ENCODE peak calls at places on chromosomes 7 and 10, in five cellular contexts. One of them, this sample, is unnamed.

GRCh38 chr7:126791306-126791705 is 461.4 kb downstream of the GRM8 start:
- DNase-seq in mesenchymal stem cell: no peak
- DNase-seq in neuronal stem cell: no peak
- DNase-seq in H9: no peak
- DNase-seq in H1: no peak
- DNase-seq in this sample: no peak

GRCh38 chr7:140035400-140036223 is 27.1 kb downstream of the PARP12 start:
- DNase-seq in mesenchymal stem cell: peak; percentile 34
- DNase-seq in neuronal stem cell: no peak
- DNase-seq in H9: no peak
- DNase-seq in H1: no peak
- DNase-seq in this sample: no peak

GRCh38 chr10:60911216-60911615 is 32.8 kb downstream of the RHOBTB1 start:
- DNase-seq in mesenchymal stem cell: no peak
- DNase-seq in neuronal stem cell: no peak
- DNase-seq in H9: no peak
- DNase-seq in H1: no peak
- DNase-seq in this sample: no peak

GRCh38 chr7:94471604-94472003 is 38.0 kb upstream of the CASD1 start:
- DNase-seq in mesenchymal stem cell: no peak
- DNase-seq in neuronal stem cell: no peak
- DNase-seq in H9: no peak
- DNase-seq in H1: no peak
- DNase-seq in this sample: no peak

GRCh38 chr10:110802551-110803238 is 69.0 kb upstream of the PDCD4 start:
- DNase-seq in mesenchymal stem cell: peak; percentile 85
- DNase-seq in neuronal stem cell: no peak
- DNase-seq in H9: no peak
- DNase-seq in H1: no peak
- DNase-seq in this sample: no peak

GRCh38 chr7:82362129-82362528 is 81.4 kb downstream of the CACNA2D1 start:
- DNase-seq in mesenchymal stem cell: no peak
- DNase-seq in neuronal stem cell: no peak
- DNase-seq in H9: no peak
- DNase-seq in H1: no peak
- DNase-seq in this sample: no peak

GRCh38 chr10:18793951-18794350 is 134.7 kb downstream of the ARL5B start:
- DNase-seq in mesenchymal stem cell: no peak
- DNase-seq in neuronal stem cell: no peak
- DNase-seq in H9: no peak
- DNase-seq in H1: no peak
- DNase-seq in this sample: no peak

GRCh38 chr7:127666602-127667001 is 14.6 kb downstream of the SND1 start:
- DNase-seq in mesenchymal stem cell: no peak
- DNase-seq in neuronal stem cell: no peak
- DNase-seq in H9: no peak
- DNase-seq in H1: no peak
- DNase-seq in this sample: no peak

GRCh38 chr10:84447701-84448400 is 119.5 kb downstream of the CCSER2 start:
- DNase-seq in mesenchymal stem cell: no peak
- DNase-seq in neuronal stem cell: no peak
- DNase-seq in H9: peak; percentile 33
- DNase-seq in H1: no peak
- DNase-seq in this sample: no peak

GRCh38 chr7:44646921-44647636 is 40.7 kb downstream of the OGDH start:
- DNase-seq in mesenchymal stem cell: peak; percentile 16
- DNase-seq in neuronal stem cell: no peak
- DNase-seq in H9: no peak
- DNase-seq in H1: no peak
- DNase-seq in this sample: no peak

GRCh38 chr10:572066-572465 is 117.4 kb downstream of the DIP2C start:
- DNase-seq in mesenchymal stem cell: no peak
- DNase-seq in neuronal stem cell: no peak
- DNase-seq in H9: no peak
- DNase-seq in H1: no peak
- DNase-seq in this sample: no peak

GRCh38 chr7:40595129-40595528 is 460.3 kb downstream of the SUGCT start:
- DNase-seq in mesenchymal stem cell: no peak
- DNase-seq in neuronal stem cell: no peak
- DNase-seq in H9: no peak
- DNase-seq in H1: no peak
- DNase-seq in this sample: no peak

GRCh38 chr10:102634696-102635095 is 9.6 kb upstream of the TRIM8 start:
- DNase-seq in mesenchymal stem cell: no peak
- DNase-seq in neuronal stem cell: no peak
- DNase-seq in H9: no peak
- DNase-seq in H1: no peak
- DNase-seq in this sample: peak; percentile 40

GRCh38 chr10:102632394-102633062 is 11.8 kb upstream of the TRIM8 start:
- DNase-seq in mesenchymal stem cell: peak; percentile 72
- DNase-seq in neuronal stem cell: no peak
- DNase-seq in H9: no peak
- DNase-seq in H1: no peak
- DNase-seq in this sample: no peak

GRCh38 chr10:102633848-102634247 is 10.4 kb upstream of the TRIM8 start:
- DNase-seq in mesenchymal stem cell: no peak
- DNase-seq in neuronal stem cell: no peak
- DNase-seq in H9: no peak
- DNase-seq in H1: no peak
- DNase-seq in this sample: no peak

GRCh38 chr10:102631525-102632393 is 12.5 kb upstream of the TRIM8 start:
- DNase-seq in mesenchymal stem cell: no peak
- DNase-seq in neuronal stem cell: no peak
- DNase-seq in H9: no peak
- DNase-seq in H1: no peak
- DNase-seq in this sample: peak; percentile 41

DNA sequence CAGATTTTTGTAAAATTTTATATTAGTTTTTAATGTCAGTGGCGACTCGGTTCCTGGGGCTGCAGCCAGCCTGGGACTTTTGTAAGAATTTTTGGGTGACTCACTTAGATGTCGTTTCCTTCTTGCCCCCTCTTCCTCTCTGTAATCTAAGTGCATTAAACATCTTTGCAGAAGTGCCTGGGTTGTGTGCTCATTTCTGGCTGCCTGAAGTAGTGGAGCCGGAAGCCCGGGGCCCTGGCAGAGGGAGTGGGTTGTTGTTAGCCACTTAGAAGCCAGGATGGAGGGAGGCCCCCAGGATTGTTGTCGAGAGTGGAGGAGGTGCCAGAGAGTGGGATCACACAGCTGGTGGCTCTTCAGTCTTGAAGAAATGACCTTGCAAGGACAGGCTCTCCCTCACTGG is 11.0 kb upstream of the TRIM8 start:
- DNase-seq in mesenchymal stem cell: peak; percentile 82
- DNase-seq in neuronal stem cell: no peak
- DNase-seq in H9: no peak
- DNase-seq in H1: no peak
- DNase-seq in this sample: no peak
- H2AK5ac ChIP-seq in mesenchymal stem cell: peak overlapping the region; percentile 85
- H2AK5ac ChIP-seq in neuronal stem cell: no peak overlapping the region
- H2AK5ac ChIP-seq in H9: no peak overlapping the region
- H2AK5ac ChIP-seq in H1: no peak overlapping the region
- H2AK5ac ChIP-seq in this sample: peak overlapping the region; percentile 64

DNA sequence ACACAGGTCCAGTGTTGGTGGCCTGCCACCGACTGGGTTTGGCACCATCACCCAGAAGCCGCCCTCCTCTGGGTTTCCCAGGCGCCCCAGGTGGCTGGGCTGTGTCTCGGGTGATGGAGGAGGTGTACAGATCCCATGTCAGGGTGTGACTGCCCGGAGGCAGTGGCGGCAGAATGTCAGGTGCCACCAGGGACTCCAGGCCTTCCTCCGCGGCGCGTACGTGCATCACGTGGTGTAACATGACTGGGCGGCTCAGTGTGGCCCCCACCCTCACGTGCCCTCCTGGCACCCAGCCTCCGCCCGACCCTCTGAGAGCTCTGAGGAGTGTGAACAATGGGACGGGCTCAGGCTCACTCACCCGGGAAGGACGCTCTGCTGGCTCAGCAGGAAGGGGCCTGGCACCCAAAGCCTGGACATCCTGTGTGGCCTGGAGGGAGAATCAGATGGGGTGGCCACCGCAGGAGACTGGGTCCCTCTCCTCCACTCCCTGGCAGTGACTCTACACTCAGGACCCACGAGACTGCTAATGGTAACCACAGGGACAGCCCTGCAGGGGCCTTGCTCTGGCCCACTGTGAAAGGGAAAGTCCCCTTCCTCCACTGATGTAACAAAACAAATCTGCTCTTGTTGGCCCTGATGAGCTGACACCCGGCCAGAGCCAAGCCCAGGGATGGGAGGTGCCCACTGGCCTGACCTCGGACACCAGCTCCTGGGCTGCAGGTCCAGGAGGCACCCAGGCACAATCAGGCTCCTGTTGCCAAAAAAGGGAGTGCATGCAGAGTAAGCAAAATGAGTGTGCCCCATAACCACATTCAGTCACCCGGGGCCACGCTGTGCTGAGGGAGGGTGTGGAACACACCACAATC is 164.8 kb downstream of the PRKAG2 start:
- DNase-seq in mesenchymal stem cell: no peak
- DNase-seq in neuronal stem cell: no peak
- DNase-seq in H9: no peak
- DNase-seq in H1: no peak
- DNase-seq in this sample: peak; percentile 39
- H3K27ac ChIP-seq in mesenchymal stem cell: no peak overlapping the region
- H3K27ac ChIP-seq in neuronal stem cell: no peak overlapping the region
- H3K27ac ChIP-seq in H9: no peak overlapping the region
- H3K27ac ChIP-seq in H1: no peak overlapping the region
- H3K27ac ChIP-seq in this sample: no peak overlapping the region

DNA sequence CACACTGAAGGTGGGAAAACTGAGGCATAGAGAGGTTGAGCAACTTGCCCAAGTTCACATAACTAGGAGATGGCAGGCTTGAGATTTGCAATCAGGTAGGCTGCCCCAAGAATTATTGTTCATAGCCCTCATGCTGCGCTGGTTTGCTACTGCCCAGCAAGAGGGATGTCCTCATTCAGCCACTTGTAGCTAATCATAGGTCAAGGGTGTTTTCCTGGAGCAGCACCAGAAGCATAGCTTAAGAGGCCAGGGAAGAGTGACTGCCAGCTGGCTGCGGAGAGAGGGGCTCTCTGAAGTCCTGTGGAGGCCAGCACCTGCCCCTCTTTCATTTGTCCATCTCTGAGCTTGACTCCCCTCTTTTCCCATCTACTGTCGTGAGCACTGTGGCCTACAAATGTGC is 15.0 kb downstream of the CDHR3 start:
- DNase-seq in mesenchymal stem cell: peak; percentile 40
- DNase-seq in neuronal stem cell: no peak
- DNase-seq in H9: no peak
- DNase-seq in H1: no peak
- DNase-seq in this sample: no peak
- H2BK12ac ChIP-seq in mesenchymal stem cell: no peak overlapping the region
- H2BK12ac ChIP-seq in neuronal stem cell: no peak overlapping the region
- H2BK12ac ChIP-seq in H9: no peak overlapping the region
- H2BK12ac ChIP-seq in H1: no peak overlapping the region
- H2BK12ac ChIP-seq in this sample: no peak overlapping the region

GRCh38 chr10:131970946-131971345 is 10.8 kb downstream of the BNIP3 start:
- DNase-seq in mesenchymal stem cell: no peak
- DNase-seq in neuronal stem cell: no peak
- DNase-seq in H9: no peak
- DNase-seq in H1: no peak
- DNase-seq in this sample: no peak
- H2AK5ac ChIP-seq in mesenchymal stem cell: no peak overlapping the region
- H2AK5ac ChIP-seq in neuronal stem cell: no peak overlapping the region
- H2AK5ac ChIP-seq in H9: no peak overlapping the region
- H2AK5ac ChIP-seq in H1: no peak overlapping the region
- H2AK5ac ChIP-seq in this sample: no peak overlapping the region

DNA sequence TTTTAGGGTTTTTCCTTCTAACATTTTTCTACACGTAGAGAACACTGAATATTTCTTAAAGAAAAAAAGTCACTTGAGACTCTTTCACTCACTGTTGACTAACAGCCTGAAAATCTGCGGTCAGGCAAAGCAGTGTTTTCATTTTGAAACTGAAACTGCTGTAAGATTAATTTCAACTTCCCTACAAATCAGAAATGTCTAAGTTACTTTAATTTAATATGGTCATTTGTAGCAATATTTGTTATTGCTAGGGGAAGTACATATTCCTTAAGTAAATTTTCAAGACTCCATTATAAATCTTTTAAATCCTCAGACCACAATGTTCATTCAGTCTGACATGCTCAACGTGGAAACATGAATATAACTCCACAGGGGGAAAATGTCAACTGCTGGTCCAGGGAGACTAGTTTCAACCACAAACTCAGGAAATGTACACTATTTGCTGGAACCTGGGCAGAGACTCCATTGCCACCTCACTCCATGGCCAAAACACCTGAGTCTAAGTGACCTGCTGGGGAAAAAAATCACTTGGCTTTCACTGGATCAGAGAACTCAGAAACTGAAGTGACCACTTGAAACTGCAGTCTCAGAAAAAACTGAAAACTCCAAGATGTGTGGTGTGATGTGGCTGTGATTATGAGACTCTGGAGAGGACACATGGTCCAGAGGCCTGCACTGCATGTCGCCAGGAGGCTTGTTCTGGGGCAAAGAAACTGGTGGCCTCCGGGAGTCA is 161.2 kb downstream of the TAX1BP1 start:
- DNase-seq in mesenchymal stem cell: peak; percentile 48
- DNase-seq in neuronal stem cell: no peak
- DNase-seq in H9: no peak
- DNase-seq in H1: no peak
- DNase-seq in this sample: no peak
- H3K27ac ChIP-seq in mesenchymal stem cell: peak overlapping the region; percentile 63
- H3K27ac ChIP-seq in neuronal stem cell: no peak overlapping the region
- H3K27ac ChIP-seq in H9: no peak overlapping the region
- H3K27ac ChIP-seq in H1: no peak overlapping the region
- H3K27ac ChIP-seq in this sample: no peak overlapping the region

GRCh38 chr10:31395695-31396094 is 76.7 kb downstream of the ZEB1 start:
- DNase-seq in mesenchymal stem cell: no peak
- DNase-seq in neuronal stem cell: no peak
- DNase-seq in H9: no peak
- DNase-seq in H1: no peak
- DNase-seq in this sample: no peak
- H2BK12ac ChIP-seq in mesenchymal stem cell: no peak overlapping the region
- H2BK12ac ChIP-seq in neuronal stem cell: no peak overlapping the region
- H2BK12ac ChIP-seq in H9: no peak overlapping the region
- H2BK12ac ChIP-seq in H1: no peak overlapping the region
- H2BK12ac ChIP-seq in this sample: no peak overlapping the region

DNA sequence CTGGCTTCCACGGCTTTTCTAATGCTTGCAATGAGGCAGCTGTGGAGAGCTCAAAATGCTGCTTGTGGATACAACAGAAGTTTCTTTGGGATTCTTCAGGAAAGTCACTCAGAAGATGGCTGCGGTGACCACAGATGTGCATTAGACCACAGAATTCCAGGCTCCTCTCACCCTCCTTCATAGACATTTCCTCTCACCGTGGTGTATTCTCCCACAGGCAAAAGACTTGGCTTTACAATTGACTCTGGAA is 77.1 kb downstream of the CDCA7L start:
- DNase-seq in mesenchymal stem cell: no peak
- DNase-seq in neuronal stem cell: no peak
- DNase-seq in H9: no peak
- DNase-seq in H1: no peak
- DNase-seq in this sample: no peak
- H2AK5ac ChIP-seq in mesenchymal stem cell: no peak overlapping the region
- H2AK5ac ChIP-seq in neuronal stem cell: no peak overlapping the region
- H2AK5ac ChIP-seq in H9: no peak overlapping the region
- H2AK5ac ChIP-seq in H1: peak overlapping the region; percentile 69
- H2AK5ac ChIP-seq in this sample: no peak overlapping the region

This sample was measured in trophoblast cell.